ENCODE peak calls at places on chromosomes 13 and 19, in six cellular contexts. O is SK-N-SH, V is sigmoid colon, N is A549, E is ovary, U is tibial nerve. L is an unnamed sample.

GRCh38 chr13:73870036-73870741 is 264.0 kb downstream of the KLF12 start:
- DNase-seq in O (no peak), V (no peak), N (no peak), E (no peak), U (no peak), L (peak)

GRCh38 chr13:85379433-85379832 is 419.8 kb downstream of the SLITRK6 start:
- DNase-seq in O (no peak), V (no peak), N (no peak), E (no peak), U (no peak), L (no peak)

GRCh38 chr19:3365447-3366103 is 808 bp upstream of the NFIC start:
- DNase-seq in O (peak), V (peak), N (peak), E (peak), U (no peak), L (peak)

GRCh38 chr19:51721905-51722304 is 1.9 kb downstream of the HAS1 start:
- DNase-seq in O (no peak), V (no peak), N (no peak), E (no peak), U (no peak), L (no peak)

GRCh38 chr19:30523791-30524190 is 151.6 kb downstream of the ZNF536 start:
- DNase-seq in O (no peak), V (no peak), N (no peak), E (no peak), U (no peak), L (no peak)

GRCh38 chr13:90696656-90697055 is 650.8 kb upstream of the MIR17HG start:
- DNase-seq in O (no peak), V (no peak), N (no peak), E (no peak), U (no peak), L (no peak)

GRCh38 chr19:11377237-11377636 is 2.8 kb downstream of the SWSAP1 start:
- DNase-seq in O (no peak), V (peak), N (peak), E (peak), U (no peak), L (peak)

GRCh38 chr13:92390217-92390616 is 836.4 kb upstream of the GPC6 start:
- DNase-seq in O (no peak), V (no peak), N (no peak), E (no peak), U (no peak), L (no peak)

GRCh38 chr19:3656073-3656746 is 29.6 kb upstream of the CACTIN start:
- DNase-seq in O (no peak), V (no peak), N (no peak), E (no peak), U (no peak), L (no peak)

GRCh38 chr19:3499738-3500428 is 591 bp downstream of the DOHH start:
- DNase-seq in O (peak), V (no peak), N (no peak), E (no peak), U (no peak), L (no peak)

GRCh38 chr13:41411536-41411935 is 45.8 kb upstream of the RGCC start:
- DNase-seq in O (no peak), V (no peak), N (peak), E (no peak), U (no peak), L (no peak)

GRCh38 chr13:102710261-102710679 is 15.4 kb upstream of the METTL21C start:
- DNase-seq in O (no peak), V (no peak), N (no peak), E (no peak), U (no peak), L (no peak)

GRCh38 chr19:8216357-8216756 is 7.2 kb downstream of the CERS4 start:
- DNase-seq in O (no peak), V (no peak), N (no peak), E (no peak), U (no peak), L (no peak)

GRCh38 chr19:29086182-29086581 is 126.8 kb downstream of the UQCRFS1 start:
- DNase-seq in O (no peak), V (no peak), N (no peak), E (no peak), U (no peak), L (no peak)

GRCh38 chr13:80132741-80133601 is 208.0 kb downstream of the SPRY2 start:
- DNase-seq in O (peak), V (peak), N (peak), E (peak), U (peak), L (peak)

GRCh38 chr19:8396563-8397203 is 6.5 kb downstream of the RAB11B start:
- DNase-seq in O (peak), V (peak), N (peak), E (peak), U (no peak), L (peak)

GRCh38 chr19:18847516-18848463 is 16.0 kb downstream of the UPF1 start:
- DNase-seq in O (peak), V (no peak), N (no peak), E (no peak), U (no peak), L (no peak)

GRCh38 chr13:82803341-82803740 is 1078.9 kb downstream of the SLITRK1 start:
- DNase-seq in O (no peak), V (no peak), N (no peak), E (no peak), U (no peak), L (no peak)

GRCh38 chr19:19170053-19170945 is at the start of gene MEF2B:
- DNase-seq in O (peak), V (no peak), N (peak), E (peak), U (peak), L (peak)

GRCh38 chr13:43432948-43433347 is 353.8 kb downstream of the ENOX1 start:
- DNase-seq in O (no peak), V (no peak), N (no peak), E (no peak), U (no peak), L (no peak)

GRCh38 chr13:32902898-32903297 is 113.3 kb upstream of the KL start:
- DNase-seq in O (no peak), V (peak), N (no peak), E (peak), U (peak), L (peak)

GRCh38 chr13:33100876-33101275 is 84.7 kb downstream of the KL start:
- DNase-seq in O (no peak), V (no peak), N (no peak), E (no peak), U (no peak), L (no peak)

GRCh38 chr19:53871448-53871847 is 3.8 kb downstream of the MYADM start:
- DNase-seq in O (no peak), V (no peak), N (no peak), E (no peak), U (no peak), L (no peak)

GRCh38 chr13:109481046-109481445 is 305.3 kb downstream of the IRS2 start:
- DNase-seq in O (no peak), V (no peak), N (no peak), E (no peak), U (no peak), L (no peak)

GRCh38 chr13:95676100-95676774 is 702 bp upstream of the DNAJC3 start:
- DNase-seq in O (no peak), V (no peak), N (peak), E (no peak), U (no peak), L (peak)

GRCh38 chr19:36182612-36183454 is 30.6 kb upstream of the COX7A1 start:
- DNase-seq in O (no peak), V (no peak), N (peak), E (no peak), U (no peak), L (no peak)

GRCh38 chr13:72530471-72530870 is 197.0 kb downstream of the MZT1 start:
- DNase-seq in O (no peak), V (no peak), N (no peak), E (no peak), U (no peak), L (no peak)

GRCh38 chr19:31285744-31286143 is 63.5 kb downstream of the TSHZ3 start:
- DNase-seq in O (no peak), V (peak), N (no peak), E (no peak), U (no peak), L (no peak)

DNA sequence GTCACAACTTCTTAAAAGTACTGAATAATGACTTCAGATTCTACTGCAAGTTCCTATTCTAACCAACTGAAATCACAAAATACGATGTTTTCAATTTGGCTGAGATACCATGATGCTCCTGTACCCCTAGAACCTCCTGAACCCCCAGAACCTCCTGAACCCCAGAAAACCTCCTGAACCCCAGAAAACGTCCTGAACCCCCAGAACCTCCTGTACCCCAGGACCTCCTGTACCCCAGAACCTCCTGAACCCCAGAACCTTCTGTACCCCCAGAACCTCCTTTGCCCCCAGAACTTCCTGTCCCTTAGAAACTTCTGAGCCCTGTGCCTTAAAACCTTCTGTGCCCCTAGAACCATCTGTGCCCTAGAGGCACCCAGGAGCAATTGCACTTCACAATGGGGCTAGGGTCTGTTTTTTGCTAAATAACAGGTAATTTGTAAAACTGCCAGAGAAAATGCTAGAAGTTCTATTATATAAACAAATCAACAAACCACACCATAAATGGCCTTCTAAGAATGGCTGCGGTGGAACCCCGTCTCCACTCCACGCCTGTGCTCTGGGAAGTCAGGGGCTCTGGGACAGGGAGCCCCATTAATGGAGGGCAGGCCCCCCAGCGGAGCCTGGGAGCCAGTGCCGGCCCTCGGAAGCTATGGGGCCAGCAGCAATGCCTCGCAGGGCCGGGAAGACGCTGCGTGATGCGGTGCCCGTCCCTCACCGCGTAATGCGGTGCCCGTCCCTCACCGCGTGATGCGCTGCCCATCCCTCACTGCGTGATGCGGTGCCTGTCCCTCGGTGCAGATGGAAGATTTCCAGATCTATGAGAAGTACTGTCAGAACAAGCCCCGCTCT is 21.3 kb upstream of the F7 start:
- DNase-seq in O (no peak), V (no peak), N (no peak), E (no peak), U (no peak), L (no peak)
- TF ChIP-seq CTCF in O (no peak), V (no peak), N (no peak), E (no peak), U (no peak), L (no peak)

GRCh38 chr13:59492030-59492636 is 671.6 kb downstream of the DIAPH3 start:
- DNase-seq in O (no peak), V (no peak), N (no peak), E (no peak), U (no peak), L (no peak)
- TF ChIP-seq EP300 in O (no peak), V (no peak), N (no peak), E (no peak), U (no peak), L (no peak)

DNA sequence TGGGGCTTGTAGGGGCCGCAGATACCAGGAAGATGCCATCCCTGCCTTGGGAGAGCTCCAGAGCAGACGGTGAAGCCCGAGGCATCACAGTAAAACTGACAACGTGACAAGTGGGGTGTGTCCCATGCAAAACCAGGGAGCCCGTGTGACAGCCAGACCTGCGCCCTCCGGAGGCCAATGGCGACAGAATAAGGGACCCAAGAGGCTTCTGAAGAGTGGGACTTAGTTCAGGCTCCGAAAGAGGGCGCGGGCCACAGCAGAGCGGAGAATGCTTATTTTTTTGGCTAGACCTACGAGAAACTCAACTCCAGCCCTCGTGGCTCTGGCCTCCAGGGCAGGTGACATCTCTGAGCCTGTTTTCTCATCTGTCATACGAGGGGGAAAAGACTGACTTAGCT is 23.1 kb downstream of the DPP9 start:
- DNase-seq in O (no peak), V (no peak), N (no peak), E (no peak), U (no peak), L (no peak)
- TF ChIP-seq CTCF in O (no peak), V (no peak), N (no peak), E (no peak), U (no peak), L (no peak)

GRCh38 chr13:94419304-94419943 is 60.1 kb downstream of the DCT start:
- DNase-seq in O (no peak), V (no peak), N (no peak), E (no peak), U (no peak), L (no peak)
- TF ChIP-seq EP300 in O (no peak), V (no peak), N (no peak), E (no peak), U (no peak), L (no peak)

GRCh38 chr13:29543230-29544215 is 52.0 kb downstream of the SLC7A1 start:
- DNase-seq in O (no peak), V (no peak), N (no peak), E (no peak), U (no peak), L (no peak)
- TF ChIP-seq CTCF in O (no peak), V (no peak), N (no peak), E (no peak), U (no peak), L (no peak)

DNA sequence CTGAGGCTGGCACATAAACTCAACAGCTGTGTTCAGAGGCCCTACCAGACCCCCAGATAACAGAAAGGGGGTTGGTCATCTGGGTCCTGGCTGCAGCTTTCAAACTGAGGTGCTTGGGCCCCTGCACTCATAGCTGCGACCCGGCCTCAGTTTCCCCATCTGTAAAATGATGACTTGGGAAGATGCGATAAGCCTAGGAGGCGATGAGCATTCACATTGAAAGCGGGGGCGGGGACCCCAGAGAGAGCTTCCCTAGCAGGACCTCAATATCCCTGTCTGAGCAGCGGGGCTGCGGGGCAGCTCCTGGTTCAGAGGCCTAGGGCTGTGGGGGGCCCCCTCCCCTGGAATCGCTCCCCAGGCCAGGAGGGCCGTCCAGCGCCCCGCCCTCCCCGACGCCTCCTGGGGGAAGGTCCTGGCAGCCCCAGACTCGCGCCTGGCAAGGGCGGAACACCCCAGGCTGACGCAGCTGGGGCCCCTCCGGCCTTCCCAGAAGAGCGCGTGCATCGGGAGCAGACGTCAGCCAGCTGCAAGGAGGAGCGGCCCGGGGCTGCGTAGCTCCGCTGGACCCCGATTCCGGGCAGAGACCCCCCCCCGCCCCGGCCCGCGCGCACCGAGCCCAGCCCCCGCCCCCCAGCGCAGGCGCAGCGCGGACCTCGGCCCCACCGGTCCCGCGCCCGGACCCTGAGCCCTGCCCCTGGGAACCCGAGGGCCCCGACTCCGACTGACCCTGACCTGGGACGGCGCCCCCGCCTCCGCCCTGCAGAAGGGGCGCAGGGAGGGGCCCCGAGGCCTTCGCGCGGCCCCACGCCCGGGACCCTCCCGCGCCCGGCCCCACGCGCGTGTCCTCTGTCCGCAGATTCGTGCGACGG is 3.5 kb downstream of the FSTL3 start:
- DNase-seq in O (peak), V (peak), N (peak), E (peak), U (peak), L (peak)
- TF ChIP-seq EP300 in O (no peak), V (peak), N (no peak), E (peak), U (peak), L (peak)

GRCh38 chr19:40381321-40381720 is 8.7 kb downstream of the HIPK4 start:
- DNase-seq in O (peak), V (no peak), N (no peak), E (no peak), U (no peak), L (no peak)
- TF ChIP-seq CTCF in O (no peak), V (no peak), N (no peak), E (no peak), U (no peak), L (no peak)

DNA sequence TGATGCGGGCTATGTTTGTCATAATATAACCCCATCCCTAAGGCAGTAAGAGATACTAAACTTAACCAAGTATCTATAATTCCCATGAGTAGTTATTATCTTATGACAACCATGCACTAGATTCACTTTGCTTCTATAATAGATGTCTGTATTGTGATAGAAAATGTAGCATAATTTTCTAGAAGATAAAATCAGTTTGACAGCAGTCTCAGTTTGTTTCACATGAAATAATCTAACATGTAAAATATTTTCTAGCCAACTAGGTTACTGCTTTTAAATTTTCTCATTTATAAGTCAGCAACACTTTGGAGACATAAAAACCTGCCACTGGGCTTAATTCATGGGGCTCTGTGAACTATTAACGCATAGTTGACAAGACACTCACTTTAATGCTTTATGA is 1410.7 kb upstream of the ATXN8OS start:
- DNase-seq in O (no peak), V (no peak), N (no peak), E (no peak), U (no peak), L (no peak)
- TF ChIP-seq EP300 in O (no peak), V (no peak), N (no peak), E (no peak), U (no peak), L (no peak)